ENCODE peak calls at places on chromosome 3, in eight cellular contexts. G, W, S, H, R, J, X and I are unnamed samples.

GRCh38 chr3:104291437-104291851 is 1075.3 kb upstream of the ALCAM start:
- DNase-seq in G (no peak), W (no peak), S (no peak), H (peak; percentile 18), R (no peak), J (no peak), X (no peak), I (no peak)

GRCh38 chr3:184755315-184755731 is 43.5 kb upstream of the MAGEF1 start:
- DNase-seq in G (no peak), W (no peak), S (no peak), H (no peak), R (no peak), J (no peak), X (no peak), I (no peak)

GRCh38 chr3:187977659-187978058 is 176.3 kb upstream of the LPP start:
- DNase-seq in G (no peak), W (no peak), S (no peak), H (no peak), R (peak; percentile 9), J (no peak), X (no peak), I (no peak)

GRCh38 chr3:61936344-61936937 is 375.1 kb downstream of the PTPRG start:
- DNase-seq in G (no peak), W (no peak), S (peak; percentile 1), H (peak; percentile 39), R (no peak), J (no peak), X (no peak), I (no peak)

GRCh38 chr3:187586226-187586625 is 84.0 kb downstream of the SST start:
- DNase-seq in G (no peak), W (no peak), S (no peak), H (no peak), R (no peak), J (no peak), X (no peak), I (no peak)

GRCh38 chr3:175187586-175187985 is 328.5 kb downstream of the NAALADL2 start:
- DNase-seq in G (no peak), W (no peak), S (no peak), H (no peak), R (no peak), J (no peak), X (no peak), I (peak; percentile 72)

GRCh38 chr3:196975349-196975748 is 6.7 kb upstream of the PIGZ start:
- DNase-seq in G (no peak), W (no peak), S (no peak), H (no peak), R (no peak), J (no peak), X (no peak), I (no peak)

GRCh38 chr3:30145281-30145680 is 461.1 kb upstream of the TGFBR2 start:
- DNase-seq in G (no peak), W (no peak), S (no peak), H (no peak), R (no peak), J (no peak), X (no peak), I (no peak)

GRCh38 chr3:41808152-41808551 is 153.8 kb downstream of the ULK4 start:
- DNase-seq in G (no peak), W (no peak), S (no peak), H (no peak), R (no peak), J (no peak), X (no peak), I (no peak)

GRCh38 chr3:43768594-43768993 is 77.9 kb downstream of the ABHD5 start:
- DNase-seq in G (no peak), W (no peak), S (no peak), H (peak; percentile 58), R (no peak), J (no peak), X (no peak), I (no peak)

GRCh38 chr3:193943200-193943599 is 192.7 kb upstream of the HES1 start:
- DNase-seq in G (no peak), W (no peak), S (no peak), H (no peak), R (no peak), J (no peak), X (no peak), I (no peak)

GRCh38 chr3:72614394-72615074 is 233.7 kb downstream of the SHQ1 start:
- DNase-seq in G (no peak), W (no peak), S (no peak), H (no peak), R (no peak), J (no peak), X (no peak), I (no peak)

GRCh38 chr3:108297636-108298035 is 1.3 kb downstream of the HHLA2 start:
- DNase-seq in G (no peak), W (no peak), S (no peak), H (no peak), R (no peak), J (no peak), X (no peak), I (no peak)

GRCh38 chr3:107117922-107118576 is 259.2 kb upstream of the CCDC54 start:
- DNase-seq in G (peak; percentile 31), W (no peak), S (peak; percentile 54), H (peak; percentile 60), R (peak; percentile 73), J (peak; percentile 9), X (no peak), I (no peak)

GRCh38 chr3:54533856-54534255 is 394.0 kb downstream of the LRTM1 start:
- DNase-seq in G (no peak), W (no peak), S (no peak), H (no peak), R (no peak), J (no peak), X (no peak), I (no peak)

GRCh38 chr3:127751163-127751621 is 71.1 kb downstream of the MGLL start:
- DNase-seq in G (no peak), W (no peak), S (no peak), H (no peak), R (peak; percentile 54), J (no peak), X (no peak), I (peak; percentile 65)

GRCh38 chr3:138072816-138073215 is 42.6 kb downstream of the DZIP1L start:
- DNase-seq in G (no peak), W (no peak), S (no peak), H (no peak), R (peak; percentile 49), J (no peak), X (no peak), I (no peak)

GRCh38 chr3:178504128-178504527 is 32.1 kb upstream of the KCNMB2 start:
- DNase-seq in G (no peak), W (no peak), S (no peak), H (peak; percentile 52), R (no peak), J (no peak), X (no peak), I (no peak)

GRCh38 chr3:159005148-159005547 is 203.3 kb downstream of the MFSD1 start:
- DNase-seq in G (no peak), W (no peak), S (no peak), H (no peak), R (no peak), J (no peak), X (no peak), I (no peak)

GRCh38 chr3:128323206-128324081 is 143.2 kb downstream of the DNAJB8 start:
- DNase-seq in G (no peak), W (no peak), S (no peak), H (no peak), R (no peak), J (no peak), X (no peak), I (no peak)

GRCh38 chr3:50572801-50573371 is 3.6 kb downstream of the HEMK1 start:
- DNase-seq in G (no peak), W (peak; percentile 59), S (no peak), H (no peak), R (no peak), J (no peak), X (no peak), I (no peak)

GRCh38 chr3:51954120-51954519 is 1.1 kb upstream of the GPR62 start:
- DNase-seq in G (no peak), W (no peak), S (no peak), H (no peak), R (no peak), J (no peak), X (no peak), I (no peak)

GRCh38 chr3:73509812-73510211 is 114.9 kb downstream of the PDZRN3 start:
- DNase-seq in G (no peak), W (no peak), S (no peak), H (no peak), R (no peak), J (no peak), X (peak; percentile 33), I (no peak)

GRCh38 chr3:153138267-153139210 is 23.5 kb upstream of the RAP2B start:
- DNase-seq in G (peak; percentile 96), W (peak; percentile 60), S (peak; percentile 95), H (peak; percentile 97), R (no peak), J (no peak), X (no peak), I (no peak)

GRCh38 chr3:142633073-142633472 is 36.9 kb downstream of the PLS1 start:
- DNase-seq in G (no peak), W (no peak), S (no peak), H (no peak), R (peak; percentile 98), J (no peak), X (no peak), I (no peak)

GRCh38 chr3:21515417-21515816 is 235.6 kb downstream of the ZNF385D start:
- DNase-seq in G (no peak), W (no peak), S (no peak), H (no peak), R (no peak), J (no peak), X (no peak), I (no peak)

GRCh38 chr3:179067839-179068238 is 3.8 kb downstream of the ZMAT3 start:
- DNase-seq in G (no peak), W (no peak), S (no peak), H (peak; percentile 55), R (no peak), J (no peak), X (no peak), I (no peak)

GRCh38 chr3:23202203-23202920 is 765 bp upstream of the UBE2E2 start:
- DNase-seq in G (no peak), W (no peak), S (peak; percentile 13), H (peak; percentile 46), R (no peak), J (no peak), X (no peak), I (no peak)

GRCh38 chr3:105365171-105365535 is 1.6 kb upstream of the ALCAM start:
- DNase-seq in G (no peak), W (no peak), S (no peak), H (no peak), R (no peak), J (no peak), X (no peak), I (no peak)

GRCh38 chr3:112689989-112690388 is 49.0 kb upstream of the CCDC80 start:
- DNase-seq in G (no peak), W (no peak), S (no peak), H (no peak), R (no peak), J (no peak), X (no peak), I (no peak)

GRCh38 chr3:37671000-37671483 is 190.6 kb upstream of the CTDSPL start:
- DNase-seq in G (no peak), W (no peak), S (no peak), H (no peak), R (no peak), J (no peak), X (no peak), I (no peak)

GRCh38 chr3:123476967-123477750 is 28.3 kb upstream of the ADCY5 start:
- DNase-seq in G (no peak), W (no peak), S (no peak), H (no peak), R (peak; percentile 25), J (no peak), X (no peak), I (no peak)

GRCh38 chr3:127613406-127613805 is 15.2 kb downstream of the MCM2 start:
- DNase-seq in G (no peak), W (no peak), S (no peak), H (no peak), R (no peak), J (no peak), X (no peak), I (no peak)

GRCh38 chr3:100540791-100541334 is 48.4 kb downstream of the TMEM45A start:
- DNase-seq in G (no peak), W (no peak), S (no peak), H (no peak), R (no peak), J (no peak), X (no peak), I (no peak)